ENCODE peak calls at places on chromosomes 13 and 19, in four cellular contexts. One of them, this sample, is unnamed.

GRCh38 chr13:24141333-24141910 is 19.1 kb upstream of the SPATA13 start:
- DNase-seq in GF-D8: no peak
- DNase-seq in activated gamma-delta T cell treated with Interleukin-2 at 50 U/mL for 16 hours: no peak
- DNase-seq in AG08395: no peak
- DNase-seq in this sample: peak; percentile 45

GRCh38 chr19:29528350-29528945 is 2.7 kb downstream of the VSTM2B start:
- DNase-seq in AG08395: peak; percentile 87
- DNase-seq in GF-D8: no peak
- DNase-seq in activated gamma-delta T cell treated with Interleukin-2 at 50 U/mL for 16 hours: peak; percentile 32
- DNase-seq in this sample: peak; percentile 85

GRCh38 chr13:22648325-22648758 is 532.4 kb upstream of the SGCG start:
- DNase-seq in AG08395: no peak
- DNase-seq in GF-D8: no peak
- DNase-seq in activated gamma-delta T cell treated with Interleukin-2 at 50 U/mL for 16 hours: no peak
- DNase-seq in this sample: no peak

GRCh38 chr13:50277127-50277526 is 261.9 kb downstream of the KCNRG start:
- DNase-seq in activated gamma-delta T cell treated with Interleukin-2 at 50 U/mL for 16 hours: no peak
- DNase-seq in AG08395: no peak
- DNase-seq in GF-D8: no peak
- DNase-seq in this sample: no peak

GRCh38 chr13:106515635-106516254 is 19.7 kb downstream of the EFNB2 start:
- DNase-seq in GF-D8: no peak
- DNase-seq in AG08395: no peak
- DNase-seq in activated gamma-delta T cell treated with Interleukin-2 at 50 U/mL for 16 hours: no peak
- DNase-seq in this sample: no peak

GRCh38 chr19:1401138-1401888 is at the start of gene GAMT:
- DNase-seq in AG08395: peak; percentile 78
- DNase-seq in GF-D8: no peak
- DNase-seq in activated gamma-delta T cell treated with Interleukin-2 at 50 U/mL for 16 hours: peak; percentile 47
- DNase-seq in this sample: peak; percentile 77

GRCh38 chr19:5809053-5809452 is 4.2 kb downstream of the NRTN start:
- DNase-seq in activated gamma-delta T cell treated with Interleukin-2 at 50 U/mL for 16 hours: no peak
- DNase-seq in GF-D8: peak; percentile 8
- DNase-seq in AG08395: no peak
- DNase-seq in this sample: no peak

GRCh38 chr19:17618281-17618903 is 62.9 kb downstream of the COLGALT1 start:
- DNase-seq in activated gamma-delta T cell treated with Interleukin-2 at 50 U/mL for 16 hours: no peak
- DNase-seq in AG08395: no peak
- DNase-seq in GF-D8: no peak
- DNase-seq in this sample: no peak

GRCh38 chr13:50911051-50911690 is 1.6 kb downstream of the RNASEH2B start:
- DNase-seq in GF-D8: peak; percentile 71
- DNase-seq in AG08395: no peak
- DNase-seq in activated gamma-delta T cell treated with Interleukin-2 at 50 U/mL for 16 hours: no peak
- DNase-seq in this sample: no peak

GRCh38 chr19:38831142-38831605 is 420 bp downstream of the ECH1 start:
- DNase-seq in GF-D8: no peak
- DNase-seq in activated gamma-delta T cell treated with Interleukin-2 at 50 U/mL for 16 hours: no peak
- DNase-seq in AG08395: peak; percentile 91
- DNase-seq in this sample: peak; percentile 94

GRCh38 chr13:112892759-112893569 is 76.0 kb upstream of the MCF2L start:
- DNase-seq in GF-D8: peak; percentile 20
- DNase-seq in AG08395: no peak
- DNase-seq in activated gamma-delta T cell treated with Interleukin-2 at 50 U/mL for 16 hours: no peak
- DNase-seq in this sample: no peak

This sample was measured in foreskin fibroblast.